ENCODE peak calls at places on chromosome 3, in four cellular contexts. Y is glomerular endothelial cell; E is cerebellar cortex; F is naive thymus-derived CD8-positive, alpha-beta T cell. N is an unnamed sample.

GRCh38 chr3:136882575-136882974 is 20.6 kb downstream of the NCK1 start:
- DNase-seq in Y (no peak), E (no peak), F (no peak), N (no peak)

GRCh38 chr3:23748398-23749110 is 57.2 kb upstream of the UBE2E1 start:
- DNase-seq in F (no peak), E (peak), Y (no peak), N (peak)

GRCh38 chr3:65356331-65357286 is 668.8 kb upstream of the ADAMTS9 start:
- DNase-seq in F (no peak), Y (no peak), E (no peak), N (peak)

GRCh38 chr3:44685128-44685800 is 27.2 kb upstream of the ZNF502 start:
- DNase-seq in E (peak), F (peak), Y (peak), N (peak)

GRCh38 chr3:155664922-155665695 is 79.8 kb downstream of the PLCH1 start:
- DNase-seq in Y (no peak), F (no peak), E (peak), N (peak)

GRCh38 chr3:56654460-56654859 is 28.6 kb downstream of the TASOR start:
- DNase-seq in Y (no peak), F (no peak), E (no peak), N (no peak)

GRCh38 chr3:36063992-36064391 is 316.3 kb upstream of the STAC start:
- DNase-seq in F (no peak), E (no peak), Y (no peak), N (no peak)

GRCh38 chr3:161694682-161695586 is 198.3 kb downstream of the OTOL1 start:
- DNase-seq in E (no peak), Y (no peak), F (no peak), N (no peak)

GRCh38 chr3:192747746-192748145 is 20.4 kb upstream of the FGF12 start:
- DNase-seq in E (no peak), Y (no peak), F (no peak), N (no peak)

GRCh38 chr3:175526609-175527280 is 667.6 kb downstream of the NAALADL2 start:
- DNase-seq in Y (no peak), F (no peak), E (no peak), N (peak)

GRCh38 chr3:196641278-196642058 is 2.0 kb downstream of the NRROS start:
- DNase-seq in F (no peak), Y (no peak), E (no peak), N (no peak)